ENCODE peak calls at places on chromosomes 7 and 10, in six cellular contexts. C is A549, W is HepG2, J is endothelial cell of umbilical vein, I is K562, F is GM12878. Q is an unnamed sample.

GRCh38 chr10:69425513-69426298 is 9.0 kb upstream of the TACR2 start:
- DNase-seq in F (no peak), J (no peak), I (peak), W (peak), C (no peak), Q (no peak)

GRCh38 chr10:103550229-103550628 is 56.7 kb downstream of the NEURL1 start:
- DNase-seq in C (no peak), W (no peak), F (no peak), I (no peak), J (no peak), Q (no peak)

GRCh38 chr7:30905078-30906012 is 6.3 kb upstream of the AQP1 start:
- DNase-seq in F (no peak), I (no peak), W (no peak), C (no peak), J (no peak), Q (no peak)

GRCh38 chr10:49327036-49327813 is 28.3 kb downstream of the C10orf71 start:
- DNase-seq in I (no peak), F (no peak), W (no peak), C (no peak), J (no peak), Q (no peak)

GRCh38 chr7:2555121-2556052 is at the start of gene BRAT1:
- DNase-seq in J (peak), C (peak), W (peak), I (peak), F (peak), Q (peak)

GRCh38 chr10:108862691-108863350 is 1060.5 kb downstream of the XPNPEP1 start:
- DNase-seq in C (no peak), W (no peak), F (no peak), I (no peak), J (no peak), Q (no peak)

GRCh38 chr7:17097668-17098297 is 200.7 kb upstream of the AHR start:
- DNase-seq in C (no peak), I (no peak), W (no peak), F (no peak), J (no peak), Q (no peak)

GRCh38 chr7:148905093-148905666 is 21.1 kb upstream of the EZH2 start:
- DNase-seq in W (no peak), J (no peak), F (no peak), I (no peak), C (no peak), Q (no peak)

GRCh38 chr10:73597346-73597745 is 6.2 kb upstream of the USP54 start:
- DNase-seq in I (no peak), C (no peak), F (no peak), J (no peak), W (no peak), Q (no peak)

GRCh38 chr10:100076750-100077149 is 4.9 kb downstream of the CPN1 start:
- DNase-seq in W (no peak), C (no peak), J (no peak), I (no peak), F (peak), Q (no peak)

GRCh38 chr10:47104786-47105385 is 193.7 kb downstream of the PTPN20 start:
- DNase-seq in F (no peak), W (no peak), C (no peak), I (no peak), J (no peak), Q (peak)

GRCh38 chr10:73414230-73414981 is 548 bp upstream of the ANXA7 start:
- DNase-seq in J (no peak), C (no peak), F (no peak), W (no peak), I (peak), Q (no peak)

GRCh38 chr10:32317795-32318194 is 29.2 kb downstream of the EPC1 start:
- DNase-seq in W (no peak), C (no peak), F (peak), I (no peak), J (peak), Q (no peak)

GRCh38 chr10:28250782-28251181 is 52.1 kb downstream of the MPP7 start:
- DNase-seq in F (no peak), J (peak), C (no peak), W (peak), I (peak), Q (peak)

GRCh38 chr10:129400426-129400825 is 66.6 kb upstream of the MGMT start:
- DNase-seq in W (no peak), I (no peak), F (no peak), C (no peak), J (no peak), Q (no peak)

GRCh38 chr7:157408258-157409101 is 71.7 kb downstream of the DNAJB6 start:
- DNase-seq in J (no peak), C (no peak), I (no peak), W (no peak), F (no peak), Q (peak)

GRCh38 chr10:13528875-13529713 is at the start of gene BEND7:
- DNase-seq in I (peak), C (peak), J (peak), F (no peak), W (no peak), Q (peak)

GRCh38 chr10:11396311-11396960 is 215.0 kb downstream of the USP6NL start:
- DNase-seq in I (no peak), C (no peak), J (no peak), W (no peak), F (no peak), Q (no peak)

GRCh38 chr7:106068986-106069385 is 43.1 kb downstream of the SYPL1 start:
- DNase-seq in C (no peak), J (no peak), F (no peak), I (no peak), W (no peak), Q (no peak)

GRCh38 chr10:11197266-11197712 is 179.6 kb downstream of the CELF2 start:
- DNase-seq in I (peak), F (peak), J (no peak), C (no peak), W (no peak), Q (no peak)

GRCh38 chr7:142001163-142001874 is 5.6 kb downstream of the MGAM start:
- DNase-seq in I (no peak), C (no peak), F (no peak), W (no peak), J (no peak), Q (no peak)

GRCh38 chr10:30835146-30835545 is 196.5 kb downstream of the ZNF438 start:
- DNase-seq in I (no peak), C (no peak), J (no peak), W (no peak), F (no peak), Q (no peak)

GRCh38 chr7:8719102-8719501 is 285.7 kb downstream of the NXPH1 start:
- DNase-seq in F (no peak), C (no peak), I (no peak), W (no peak), J (no peak), Q (no peak)

GRCh38 chr10:35925511-35925910 is 283.4 kb upstream of the FZD8 start:
- DNase-seq in I (no peak), W (no peak), F (no peak), J (peak), C (no peak), Q (no peak)

GRCh38 chr7:80224416-80224815 is 89.8 kb downstream of the GNAI1 start:
- DNase-seq in I (no peak), F (no peak), J (no peak), C (no peak), W (no peak), Q (no peak)

GRCh38 chr7:80231719-80232118 is 97.1 kb downstream of the GNAI1 start:
- DNase-seq in I (no peak), J (no peak), W (no peak), C (no peak), F (no peak), Q (no peak)

GRCh38 chr7:80232969-80233724 is 98.5 kb downstream of the GNAI1 start:
- DNase-seq in J (no peak), C (no peak), F (no peak), I (no peak), W (peak), Q (no peak)

GRCh38 chr7:80225361-80225760 is 90.7 kb downstream of the GNAI1 start:
- DNase-seq in W (no peak), J (no peak), I (no peak), C (no peak), F (no peak), Q (no peak)

GRCh38 chr7:80230327-80230726 is 95.7 kb downstream of the GNAI1 start:
- DNase-seq in C (no peak), F (no peak), I (no peak), J (no peak), W (no peak), Q (no peak)
- TF ChIP-seq MYC in C (no peak), F (no peak), I (no peak), J (no peak), W (no peak), Q (no peak)

DNA sequence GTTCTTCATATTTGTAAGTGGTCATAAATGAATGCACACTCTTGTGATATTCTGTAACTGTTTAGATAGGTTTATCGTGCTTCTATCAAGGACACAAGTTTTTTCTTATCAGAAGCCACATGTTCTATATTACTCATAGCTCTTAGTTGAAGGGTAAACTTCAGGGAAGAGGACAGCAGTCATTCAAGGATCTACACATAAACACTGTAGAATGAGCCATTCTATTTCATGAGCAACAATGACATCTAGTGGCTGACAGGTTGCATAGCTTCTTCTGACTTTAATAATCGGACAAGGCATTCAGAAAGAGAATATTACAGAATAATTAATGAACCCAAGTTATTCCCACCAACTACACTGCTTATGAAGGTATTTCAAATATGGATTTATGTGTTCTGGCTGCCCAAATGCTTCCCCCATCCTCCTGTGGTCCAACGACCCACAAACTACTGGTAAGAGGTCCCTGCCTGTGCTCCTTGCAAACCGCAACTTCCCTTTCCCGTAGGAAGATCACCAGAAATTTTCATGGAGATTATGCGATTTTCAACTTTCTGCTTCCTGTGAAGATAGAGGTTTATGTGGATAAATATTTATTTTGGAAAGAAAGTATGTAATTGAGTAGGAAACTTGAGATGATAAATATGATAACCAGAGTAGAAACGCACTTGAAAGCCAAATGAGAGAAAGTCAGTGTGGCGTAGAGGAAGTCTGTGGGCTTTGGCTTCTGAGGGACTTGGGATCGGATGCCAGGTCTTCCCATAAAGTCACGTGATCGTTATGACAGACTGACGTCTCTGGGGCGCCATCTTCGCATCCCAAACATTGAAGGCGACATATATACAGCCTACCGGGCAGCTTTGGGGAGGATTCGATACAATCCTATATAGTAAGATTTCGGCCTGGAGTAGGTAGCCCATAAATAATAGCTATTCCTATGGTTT is 16.7 kb upstream of the ABCB5 start:
- DNase-seq in I (peak), C (peak), W (peak), F (peak), J (peak), Q (peak)
- TF ChIP-seq MYC in I (no peak), C (no peak), W (no peak), F (no peak), J (no peak), Q (no peak)

DNA sequence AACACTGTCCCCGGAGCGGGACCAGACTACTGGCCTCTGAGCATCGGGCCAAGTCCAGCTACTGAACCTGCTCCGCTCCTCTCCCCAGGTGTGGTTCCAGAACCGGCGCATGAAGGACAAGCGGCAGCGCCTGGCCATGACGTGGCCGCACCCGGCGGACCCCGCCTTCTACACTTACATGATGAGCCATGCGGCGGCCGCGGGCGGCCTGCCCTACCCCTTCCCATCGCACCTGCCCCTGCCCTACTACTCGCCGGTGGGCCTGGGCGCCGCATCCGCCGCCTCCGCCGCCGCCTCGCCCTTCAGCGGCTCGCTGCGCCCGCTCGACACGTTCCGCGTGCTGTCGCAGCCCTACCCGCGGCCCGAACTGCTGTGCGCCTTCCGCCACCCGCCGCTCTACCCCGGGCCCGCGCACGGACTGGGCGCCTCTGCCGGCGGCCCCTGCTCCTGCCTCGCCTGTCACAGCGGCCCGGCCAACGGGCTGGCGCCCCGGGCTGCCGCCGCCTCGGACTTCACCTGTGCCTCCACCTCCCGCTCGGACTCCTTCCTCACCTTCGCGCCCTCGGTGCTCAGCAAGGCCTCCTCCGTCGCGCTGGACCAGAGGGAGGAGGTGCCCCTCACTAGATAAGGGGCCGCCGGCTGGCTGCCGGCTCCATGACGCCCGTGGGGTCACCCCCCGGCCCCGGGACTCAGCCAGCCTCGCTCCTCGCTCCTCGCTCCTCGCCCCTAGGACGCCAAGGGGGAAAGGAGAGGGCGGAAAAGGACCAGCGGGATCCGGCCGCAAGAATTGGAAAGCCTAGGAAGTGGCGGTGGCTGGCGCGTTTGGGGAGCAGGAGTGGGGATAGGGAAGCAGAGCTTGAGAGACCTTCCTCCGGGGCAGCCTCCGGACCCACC is 3.4 kb downstream of the EVX1 start:
- DNase-seq in W (no peak), J (no peak), I (no peak), F (no peak), C (no peak), Q (peak)
- TF ChIP-seq MYC in W (no peak), J (no peak), I (no peak), F (no peak), C (no peak), Q (no peak)

GRCh38 chr10:50392966-50393718 is 141.8 kb upstream of the ASAH2 start:
- DNase-seq in I (peak), F (no peak), J (peak), C (peak), W (peak), Q (no peak)

GRCh38 chr10:50394832-50395231 is 143.5 kb upstream of the ASAH2 start:
- DNase-seq in F (no peak), W (no peak), C (no peak), J (peak), I (no peak), Q (no peak)

GRCh38 chr10:50393784-50394183 is 142.5 kb upstream of the ASAH2 start:
- DNase-seq in F (no peak), I (peak), W (peak), J (peak), C (peak), Q (no peak)

GRCh38 chr10:50396491-50397311 is 145.4 kb upstream of the ASAH2 start:
- DNase-seq in J (no peak), F (no peak), W (no peak), C (no peak), I (no peak), Q (no peak)

DNA sequence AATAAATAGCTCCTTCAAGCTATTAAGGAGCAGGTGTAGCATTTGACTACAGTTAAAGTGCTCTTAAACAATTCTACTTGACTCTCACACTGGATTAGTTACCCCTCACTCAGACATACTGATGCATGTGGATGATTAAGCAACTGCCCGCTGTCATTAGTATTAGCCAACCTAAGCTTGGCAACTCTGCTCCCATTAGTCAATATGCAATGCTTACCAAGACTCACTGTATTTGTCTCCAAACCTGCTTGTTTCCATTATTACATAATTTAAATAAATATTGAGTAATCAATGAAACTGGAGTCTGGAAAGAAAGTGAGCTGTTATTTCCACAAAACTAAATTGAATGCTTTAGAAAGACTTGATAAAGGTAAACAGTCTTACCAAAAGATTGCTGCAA is 144.0 kb upstream of the ASAH2 start:
- DNase-seq in I (no peak), F (no peak), J (no peak), W (peak), C (no peak), Q (peak)
- TF ChIP-seq MYC in I (no peak), F (no peak), J (no peak), W (no peak), C (no peak), Q (no peak)

DNA sequence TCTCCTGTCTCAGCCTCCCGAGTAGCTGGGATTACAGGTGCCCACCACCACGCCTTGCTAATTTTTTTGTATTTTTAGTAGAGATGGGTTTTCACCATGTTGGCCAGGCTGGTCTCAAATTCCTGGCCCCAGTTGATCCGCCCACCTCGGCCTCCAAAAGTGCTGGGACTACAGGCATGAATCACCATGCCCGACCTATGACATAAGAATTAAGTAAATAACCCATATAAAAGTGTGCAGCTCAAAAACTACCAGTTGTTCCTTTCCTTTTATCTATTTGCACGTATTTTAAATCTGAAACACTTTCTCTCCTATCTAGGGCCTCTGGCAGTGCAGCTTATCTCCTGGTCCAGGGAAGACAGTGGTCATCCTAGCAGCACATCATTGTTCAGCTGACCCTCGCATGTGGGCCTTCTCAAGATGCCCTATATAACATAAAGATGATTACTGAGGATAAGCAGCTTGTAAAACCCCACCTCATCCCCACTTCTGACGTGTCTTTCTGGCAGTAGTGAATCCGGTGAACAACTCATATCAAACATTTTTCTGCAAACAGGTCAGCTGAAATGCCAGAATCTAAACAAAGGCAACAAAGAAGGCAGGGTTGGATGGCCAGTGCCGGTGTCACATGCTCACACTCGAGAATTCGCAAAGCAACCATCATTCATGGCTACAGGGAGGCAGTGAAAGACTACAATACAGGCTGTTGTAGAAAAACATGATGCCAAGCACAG is 36.0 kb upstream of the KCNIP2 start:
- DNase-seq in F (no peak), I (no peak), C (no peak), W (no peak), J (no peak), Q (no peak)
- TF ChIP-seq MYC in F (no peak), I (no peak), C (no peak), W (no peak), J (no peak), Q (no peak)

DNA sequence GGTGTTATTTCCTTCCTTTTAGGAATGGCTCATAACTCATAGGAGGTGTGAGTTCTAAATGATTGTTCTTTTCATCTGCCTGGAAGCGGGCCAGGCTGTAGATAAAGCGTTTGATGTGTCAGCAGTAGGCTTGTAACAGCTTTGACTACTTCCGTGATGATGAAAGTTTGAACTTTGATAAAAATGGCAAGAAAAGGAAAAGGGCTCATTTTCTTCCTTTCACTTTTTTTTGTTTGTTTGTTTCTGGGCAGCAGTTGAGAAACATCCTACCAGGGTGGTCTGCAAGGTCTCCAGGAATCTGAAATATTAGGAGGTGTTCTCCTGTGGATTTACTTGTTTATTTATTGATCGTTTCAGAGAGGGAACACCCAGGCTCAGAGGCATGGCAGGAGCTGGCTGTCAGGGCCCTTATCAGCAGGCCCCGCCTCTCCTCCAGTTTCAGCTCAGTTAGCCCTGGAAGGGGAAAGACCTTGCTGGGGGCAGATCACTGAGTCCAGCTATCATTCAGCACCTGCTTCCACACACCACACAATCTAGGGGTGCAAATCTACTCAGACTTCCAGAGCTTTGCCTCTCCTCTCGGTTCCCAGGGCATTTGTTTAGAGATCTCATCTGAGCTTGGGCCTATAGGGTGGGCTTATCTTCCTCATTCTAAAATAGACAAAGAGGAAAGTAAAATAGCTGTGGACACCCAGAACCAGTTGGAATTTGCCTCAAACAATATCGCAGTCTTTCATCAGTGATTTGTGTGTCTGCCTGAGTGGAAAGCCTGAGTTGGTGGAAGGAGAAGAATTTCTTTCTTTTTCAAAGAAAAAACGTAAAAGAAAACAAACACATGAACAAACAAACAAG is 131.0 kb downstream of the BMPER start:
- DNase-seq in I (peak), J (peak), C (peak), W (peak), F (no peak), Q (no peak)
- TF ChIP-seq MYC in I (no peak), J (no peak), C (no peak), W (no peak), F (no peak), Q (no peak)